ENCODE peak calls at places on chromosomes 12 and 14, in four cellular contexts. Q, P, Z and C are unnamed samples.

GRCh38 chr12:110619534-110619953 is 5.6 kb downstream of the TCTN1 start:
- DNase-seq in Q (no peak), P (no peak), Z (no peak), C (no peak)

GRCh38 chr14:44404021-44404420 is 103.1 kb downstream of the FSCB start:
- DNase-seq in Q (no peak), P (no peak), Z (peak), C (no peak)

GRCh38 chr14:89603938-89604480 is 187.0 kb upstream of the FOXN3 start:
- DNase-seq in Q (no peak), P (no peak), Z (no peak), C (no peak)

GRCh38 chr12:62720661-62721330 is 214.2 kb downstream of the PPM1H start:
- DNase-seq in Q (no peak), P (no peak), Z (no peak), C (no peak)

GRCh38 chr12:101781834-101782543 is 42.7 kb upstream of the SYCP3 start:
- DNase-seq in Q (no peak), P (no peak), Z (no peak), C (no peak)

GRCh38 chr12:18461738-18462137 is 200.4 kb downstream of the PIK3C2G start:
- DNase-seq in Q (no peak), P (no peak), Z (no peak), C (no peak)

GRCh38 chr14:99252940-99253868 is 18.8 kb downstream of the BCL11B start:
- DNase-seq in Q (no peak), P (no peak), Z (no peak), C (no peak)

GRCh38 chr14:29126361-29126760 is 359.8 kb downstream of the FOXG1 start:
- DNase-seq in Q (no peak), P (peak), Z (no peak), C (no peak)

GRCh38 chr14:50039734-50040400 is 76.5 kb downstream of the VCPKMT start:
- DNase-seq in Q (peak), P (no peak), Z (peak), C (no peak)

GRCh38 chr14:60760648-60761364 is 26.2 kb downstream of the MNAT1 start:
- DNase-seq in Q (no peak), P (no peak), Z (peak), C (no peak)

GRCh38 chr14:70652871-70653270 is 11.2 kb downstream of the TTC9 start:
- DNase-seq in Q (no peak), P (no peak), Z (no peak), C (no peak)

GRCh38 chr12:95790025-95790911 is at the start of gene NTN4:
- DNase-seq in Q (peak), P (no peak), Z (peak), C (no peak)

GRCh38 chr12:16174282-16174681 is 103.2 kb downstream of the SLC15A5 start:
- DNase-seq in Q (no peak), P (no peak), Z (no peak), C (no peak)

GRCh38 chr12:106582264-106582591 is 576 bp upstream of the RFX4 start:
- DNase-seq in Q (no peak), P (no peak), Z (no peak), C (no peak)
- H3K4me3 ChIP-seq in Q (peak), P (no peak), Z (no peak), C (no peak)

DNA sequence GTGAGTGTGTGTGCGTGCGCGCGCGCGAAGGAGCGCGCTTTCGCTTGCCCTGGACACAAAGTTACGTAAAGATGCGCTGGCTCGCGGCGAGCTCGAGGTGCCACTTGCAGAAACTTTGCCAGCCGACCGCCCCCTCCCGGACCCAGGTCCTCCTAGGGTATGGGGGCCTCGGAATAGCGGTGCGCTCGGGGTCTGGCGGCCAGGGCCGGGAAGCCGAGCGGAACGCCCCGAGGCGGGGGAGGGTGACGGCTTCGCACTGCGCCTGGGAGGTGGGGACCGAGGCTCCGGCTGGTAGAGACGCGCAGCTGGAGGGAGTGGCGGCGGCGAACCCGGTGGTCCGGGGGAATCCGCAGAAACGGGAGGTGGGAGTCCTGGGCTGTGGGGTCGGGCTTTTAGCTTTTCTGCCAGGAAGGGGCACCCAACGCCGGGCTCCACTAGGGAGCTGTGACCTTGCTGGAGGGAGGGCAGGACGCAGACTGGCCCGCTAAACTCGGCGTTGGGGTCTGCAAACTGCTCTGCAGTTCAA is 837 bp downstream of the RFX4 start:
- DNase-seq in Q (peak), P (no peak), Z (peak), C (no peak)
- H3K4me3 ChIP-seq in Q (peak), P (peak), Z (peak), C (no peak)

DNA sequence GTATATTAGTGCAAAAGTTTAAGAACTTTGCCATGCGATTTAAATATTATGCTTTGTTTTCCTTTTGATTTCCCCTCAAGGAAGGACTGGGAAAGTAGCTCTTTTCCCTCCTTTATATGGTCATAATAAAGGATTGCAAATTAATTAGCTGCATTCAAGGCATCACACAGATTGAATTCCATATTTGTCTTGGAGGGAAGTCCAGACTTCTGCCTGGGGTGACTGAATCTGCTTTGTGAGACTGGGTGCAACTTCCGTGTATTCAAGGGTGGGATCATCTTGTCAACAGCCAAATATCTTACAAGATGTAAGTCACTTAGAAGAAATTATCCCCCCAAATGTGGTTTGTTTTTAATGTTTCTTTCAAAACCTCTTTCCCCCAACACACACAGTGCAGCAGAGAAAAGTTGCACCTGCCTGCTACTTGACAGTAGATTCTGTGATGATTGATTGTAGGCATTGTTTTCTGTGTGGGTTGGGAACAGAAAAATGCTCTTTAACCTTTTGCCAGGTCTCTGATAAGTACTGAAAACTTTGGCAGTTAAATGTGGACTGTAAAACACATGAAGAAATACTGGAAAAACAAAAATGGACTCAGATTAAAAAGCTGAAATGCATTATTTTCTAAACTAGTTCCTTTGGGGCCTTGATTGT is 28.4 kb downstream of the STK38L start:
- DNase-seq in Q (no peak), P (no peak), Z (no peak), C (no peak)
- H3K4me3 ChIP-seq in Q (no peak), P (no peak), Z (no peak), C (no peak)

DNA sequence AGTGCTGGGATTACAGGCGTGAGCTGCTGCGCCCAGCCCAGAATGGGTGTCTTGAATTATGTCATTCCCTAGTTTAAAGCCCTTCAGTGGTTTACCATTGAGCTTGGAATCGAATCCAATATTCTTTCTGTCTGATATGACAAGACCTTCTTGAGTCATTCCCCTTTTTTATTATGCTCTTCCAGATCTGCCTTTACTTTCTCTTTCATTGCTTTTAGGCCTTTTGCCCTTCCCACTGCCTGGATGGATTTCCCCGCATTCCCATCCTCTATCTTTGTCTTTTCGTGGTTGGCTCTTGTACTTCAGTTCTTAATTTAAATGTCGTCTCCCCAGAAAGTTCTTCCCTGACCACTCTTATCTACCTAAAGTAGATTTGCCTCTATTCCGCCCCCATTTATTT is 1.6 kb downstream of the TRAFD1 start:
- DNase-seq in Q (no peak), P (no peak), Z (no peak), C (no peak)
- H3K4me3 ChIP-seq in Q (no peak), P (no peak), Z (peak), C (no peak)

GRCh38 chr14:53943751-53944083 is 12.9 kb downstream of the BMP4 start:
- DNase-seq in Q (no peak), P (no peak), Z (peak), C (no peak)

GRCh38 chr14:53948181-53948884 is 8.3 kb downstream of the BMP4 start:
- DNase-seq in Q (no peak), P (no peak), Z (no peak), C (no peak)

GRCh38 chr14:53946404-53947400 is 9.9 kb downstream of the BMP4 start:
- DNase-seq in Q (no peak), P (no peak), Z (no peak), C (no peak)

GRCh38 chr14:53947452-53948180 is 9.0 kb downstream of the BMP4 start:
- DNase-seq in Q (no peak), P (no peak), Z (no peak), C (no peak)

GRCh38 chr14:53946071-53946403 is 10.6 kb downstream of the BMP4 start:
- DNase-seq in Q (no peak), P (no peak), Z (no peak), C (no peak)
- H3K4me3 ChIP-seq in Q (no peak), P (no peak), Z (no peak), C (no peak)

DNA sequence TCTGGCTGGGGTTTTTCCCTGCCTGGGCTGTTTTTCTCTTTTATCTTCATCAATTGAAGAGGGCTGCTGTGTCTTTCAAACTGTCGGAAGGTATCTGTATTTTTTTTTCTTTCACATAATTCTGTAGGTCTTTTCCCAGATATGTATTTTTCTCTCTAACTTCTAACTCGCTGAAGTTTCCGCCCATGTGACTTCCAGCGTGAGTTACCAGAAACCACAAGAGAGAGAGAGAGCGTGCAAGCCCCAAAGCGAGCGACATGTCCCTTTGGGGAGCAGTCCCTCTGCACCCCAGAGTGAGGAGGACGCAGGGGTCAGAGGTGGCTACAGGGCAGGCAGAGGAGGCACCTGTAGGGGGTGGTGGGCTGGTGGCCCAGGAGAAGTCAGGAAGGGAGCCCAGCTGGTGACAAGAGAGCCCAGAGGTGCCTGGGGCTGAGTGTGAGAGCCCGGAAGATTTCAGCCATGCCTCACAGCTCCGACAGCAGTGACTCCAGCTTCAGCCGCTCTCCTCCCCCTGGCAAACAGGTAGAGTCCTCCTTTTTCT is at the start of gene BATF:
- DNase-seq in Q (no peak), P (no peak), Z (no peak), C (no peak)
- H3K4me3 ChIP-seq in Q (no peak), P (no peak), Z (no peak), C (no peak)

DNA sequence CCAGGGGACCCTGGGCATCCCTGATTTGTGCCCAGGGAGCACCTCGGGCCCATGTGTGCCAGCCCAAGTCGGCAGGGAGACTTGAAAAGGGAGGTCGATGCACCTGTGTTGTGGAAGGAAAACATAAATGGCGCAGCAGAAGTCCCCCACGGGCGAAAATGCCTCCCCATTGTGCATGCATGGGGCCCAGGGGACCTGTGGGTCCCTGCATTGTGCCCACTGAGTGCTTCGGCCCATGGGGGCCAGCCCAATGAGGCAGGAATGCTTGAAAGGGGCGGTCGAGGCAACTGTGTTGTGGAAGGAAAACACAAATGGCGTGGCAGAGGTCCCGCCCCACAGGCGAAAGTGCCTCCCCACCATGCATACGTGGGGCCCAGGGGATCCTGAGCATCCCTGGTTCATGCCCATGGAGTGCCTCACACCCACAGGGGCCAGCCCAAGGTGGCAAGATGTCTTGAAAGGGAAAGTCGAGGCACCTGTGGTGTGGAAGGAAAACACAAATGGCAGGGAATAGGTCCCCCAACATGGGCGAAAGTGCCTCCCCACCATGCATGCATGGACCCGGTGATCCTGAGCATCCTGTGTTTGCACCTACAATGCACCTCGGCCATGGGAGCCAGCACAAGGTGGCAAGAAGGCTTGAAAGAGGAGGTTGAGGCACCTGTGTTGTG is 368.0 kb downstream of the ALG10 start:
- DNase-seq in Q (no peak), P (no peak), Z (no peak), C (no peak)
- H3K4me3 ChIP-seq in Q (no peak), P (no peak), Z (no peak), C (no peak)